ENCODE peak calls at places on chromosomes 13 and 19, in nine cellular contexts. One of them, this sample, is unnamed.
A peak's percentile ranks its signal among the peaks of the same experiment; 100 is the strongest.

GRCh38 chr19:28940751-28941500 is 272.0 kb downstream of the UQCRFS1 start:
- DNase-seq in activated CD4-positive, alpha-beta T cell treated with anti-CD3 and anti-CD28 coated beads, Interleukin-2, amount 50 U/mL, for 1 hour: no peak
- DNase-seq in foreskin fibroblast: peak; percentile 66
- DNase-seq in mucosa of descending colon: no peak
- DNase-seq in HEK293T: no peak
- DNase-seq in neuronal stem cell: no peak
- DNase-seq in heart left ventricle: no peak
- DNase-seq in fibroblast of mammary gland: peak; percentile 89
- DNase-seq in iPS-NIHi11: no peak
- DNase-seq in this sample: peak; percentile 9

GRCh38 chr19:35135389-35135909 is 590 bp upstream of the LGI4 start:
- DNase-seq in neuronal stem cell: peak; percentile 84
- DNase-seq in iPS-NIHi11: peak; percentile 96
- DNase-seq in heart left ventricle: peak; percentile 86
- DNase-seq in HEK293T: peak; percentile 88
- DNase-seq in mucosa of descending colon: peak; percentile 81
- DNase-seq in fibroblast of mammary gland: peak; percentile 61
- DNase-seq in activated CD4-positive, alpha-beta T cell treated with anti-CD3 and anti-CD28 coated beads, Interleukin-2, amount 50 U/mL, for 1 hour: peak; percentile 66
- DNase-seq in foreskin fibroblast: peak; percentile 40
- DNase-seq in this sample: peak; percentile 61

GRCh38 chr19:8373867-8374813 is 10.2 kb downstream of the ANGPTL4 start:
- DNase-seq in fibroblast of mammary gland: no peak
- DNase-seq in activated CD4-positive, alpha-beta T cell treated with anti-CD3 and anti-CD28 coated beads, Interleukin-2, amount 50 U/mL, for 1 hour: no peak
- DNase-seq in HEK293T: no peak
- DNase-seq in heart left ventricle: peak; percentile 28
- DNase-seq in neuronal stem cell: no peak
- DNase-seq in iPS-NIHi11: no peak
- DNase-seq in mucosa of descending colon: peak; percentile 53
- DNase-seq in foreskin fibroblast: no peak
- DNase-seq in this sample: no peak

GRCh38 chr13:78420814-78421213 is 182.5 kb downstream of the POU4F1 start:
- DNase-seq in iPS-NIHi11: no peak
- DNase-seq in fibroblast of mammary gland: no peak
- DNase-seq in foreskin fibroblast: no peak
- DNase-seq in activated CD4-positive, alpha-beta T cell treated with anti-CD3 and anti-CD28 coated beads, Interleukin-2, amount 50 U/mL, for 1 hour: no peak
- DNase-seq in mucosa of descending colon: no peak
- DNase-seq in HEK293T: no peak
- DNase-seq in neuronal stem cell: no peak
- DNase-seq in heart left ventricle: peak; percentile 50
- DNase-seq in this sample: no peak

GRCh38 chr19:7159105-7159933 is 89.8 kb downstream of the ZNF557 start:
- DNase-seq in iPS-NIHi11: no peak
- DNase-seq in heart left ventricle: peak; percentile 88
- DNase-seq in mucosa of descending colon: no peak
- DNase-seq in activated CD4-positive, alpha-beta T cell treated with anti-CD3 and anti-CD28 coated beads, Interleukin-2, amount 50 U/mL, for 1 hour: no peak
- DNase-seq in HEK293T: peak; percentile 26
- DNase-seq in foreskin fibroblast: peak; percentile 90
- DNase-seq in fibroblast of mammary gland: peak; percentile 91
- DNase-seq in neuronal stem cell: no peak
- DNase-seq in this sample: peak; percentile 62

GRCh38 chr13:106007156-106007555 is 528.3 kb downstream of the EFNB2 start:
- DNase-seq in heart left ventricle: no peak
- DNase-seq in fibroblast of mammary gland: no peak
- DNase-seq in HEK293T: no peak
- DNase-seq in activated CD4-positive, alpha-beta T cell treated with anti-CD3 and anti-CD28 coated beads, Interleukin-2, amount 50 U/mL, for 1 hour: no peak
- DNase-seq in mucosa of descending colon: no peak
- DNase-seq in neuronal stem cell: no peak
- DNase-seq in foreskin fibroblast: no peak
- DNase-seq in iPS-NIHi11: no peak
- DNase-seq in this sample: no peak

GRCh38 chr13:38008636-38009035 is 139.1 kb upstream of the TRPC4 start:
- DNase-seq in foreskin fibroblast: no peak
- DNase-seq in iPS-NIHi11: no peak
- DNase-seq in HEK293T: no peak
- DNase-seq in heart left ventricle: no peak
- DNase-seq in fibroblast of mammary gland: no peak
- DNase-seq in activated CD4-positive, alpha-beta T cell treated with anti-CD3 and anti-CD28 coated beads, Interleukin-2, amount 50 U/mL, for 1 hour: no peak
- DNase-seq in mucosa of descending colon: no peak
- DNase-seq in neuronal stem cell: no peak
- DNase-seq in this sample: peak; percentile 3

GRCh38 chr19:39518458-39518857 is 3.5 kb downstream of the SELENOV start:
- DNase-seq in neuronal stem cell: no peak
- DNase-seq in foreskin fibroblast: no peak
- DNase-seq in activated CD4-positive, alpha-beta T cell treated with anti-CD3 and anti-CD28 coated beads, Interleukin-2, amount 50 U/mL, for 1 hour: no peak
- DNase-seq in HEK293T: no peak
- DNase-seq in fibroblast of mammary gland: no peak
- DNase-seq in mucosa of descending colon: no peak
- DNase-seq in iPS-NIHi11: no peak
- DNase-seq in heart left ventricle: no peak
- DNase-seq in this sample: no peak

GRCh38 chr19:44582581-44583265 is 30.6 kb upstream of the IGSF23 start:
- DNase-seq in activated CD4-positive, alpha-beta T cell treated with anti-CD3 and anti-CD28 coated beads, Interleukin-2, amount 50 U/mL, for 1 hour: no peak
- DNase-seq in mucosa of descending colon: no peak
- DNase-seq in iPS-NIHi11: peak; percentile 90
- DNase-seq in foreskin fibroblast: no peak
- DNase-seq in heart left ventricle: peak; percentile 49
- DNase-seq in neuronal stem cell: no peak
- DNase-seq in HEK293T: peak; percentile 75
- DNase-seq in fibroblast of mammary gland: peak; percentile 31
- DNase-seq in this sample: peak; percentile 17